ENCODE peak calls at places on chromosomes 12 and 14, in eight cellular contexts. One of them, this sample, is unnamed. For H3K4me1 and H3K9me3, the result is how much of the 10 kb centered on the place peaks cover.

GRCh38 chr12:103495783-103496456 is at the start of gene C12orf42:
- DNase-seq in right lobe of liver: peak
- DNase-seq in K562: peak
- DNase-seq in ovary: no peak
- DNase-seq in left ventricle myocardium inferior: no peak
- DNase-seq in fibroblast of lung: peak
- DNase-seq in body of pancreas: no peak
- DNase-seq in neural progenitor cell: peak
- DNase-seq in this sample: peak

GRCh38 chr12:26471560-26471959 is 276.2 kb downstream of the SSPN start:
- DNase-seq in right lobe of liver: no peak
- DNase-seq in K562: no peak
- DNase-seq in ovary: no peak
- DNase-seq in left ventricle myocardium inferior: no peak
- DNase-seq in fibroblast of lung: peak
- DNase-seq in body of pancreas: no peak
- DNase-seq in neural progenitor cell: no peak
- DNase-seq in this sample: no peak

GRCh38 chr12:51118706-51119105 is 35.3 kb upstream of the CSRNP2 start:
- DNase-seq in right lobe of liver: no peak
- DNase-seq in K562: no peak
- DNase-seq in ovary: no peak
- DNase-seq in left ventricle myocardium inferior: no peak
- DNase-seq in fibroblast of lung: no peak
- DNase-seq in body of pancreas: no peak
- DNase-seq in neural progenitor cell: no peak
- DNase-seq in this sample: no peak

GRCh38 chr12:13257356-13257875 is 60.9 kb downstream of the EMP1 start:
- DNase-seq in right lobe of liver: no peak
- DNase-seq in K562: no peak
- DNase-seq in ovary: no peak
- DNase-seq in left ventricle myocardium inferior: no peak
- DNase-seq in fibroblast of lung: no peak
- DNase-seq in body of pancreas: no peak
- DNase-seq in neural progenitor cell: no peak
- DNase-seq in this sample: no peak

GRCh38 chr12:84313326-84313675 is 599.3 kb downstream of the SLC6A15 start:
- DNase-seq in right lobe of liver: no peak
- DNase-seq in K562: no peak
- DNase-seq in ovary: no peak
- DNase-seq in left ventricle myocardium inferior: no peak
- DNase-seq in fibroblast of lung: no peak
- DNase-seq in body of pancreas: no peak
- DNase-seq in neural progenitor cell: no peak
- DNase-seq in this sample: no peak

GRCh38 chr12:25950329-25951115 is 8.0 kb upstream of the RASSF8 start:
- DNase-seq in right lobe of liver: no peak
- DNase-seq in K562: no peak
- DNase-seq in ovary: no peak
- DNase-seq in left ventricle myocardium inferior: no peak
- DNase-seq in fibroblast of lung: no peak
- DNase-seq in body of pancreas: no peak
- DNase-seq in neural progenitor cell: no peak
- DNase-seq in this sample: no peak

GRCh38 chr12:87217486-87217885 is 811.7 kb downstream of the C12orf50 start:
- DNase-seq in right lobe of liver: no peak
- DNase-seq in K562: no peak
- DNase-seq in ovary: no peak
- DNase-seq in left ventricle myocardium inferior: no peak
- DNase-seq in fibroblast of lung: peak
- DNase-seq in body of pancreas: no peak
- DNase-seq in neural progenitor cell: no peak
- DNase-seq in this sample: no peak

GRCh38 chr14:22900088-22900799 is 17.2 kb downstream of the REM2 start:
- DNase-seq in right lobe of liver: no peak
- DNase-seq in K562: peak
- DNase-seq in ovary: no peak
- DNase-seq in left ventricle myocardium inferior: no peak
- DNase-seq in fibroblast of lung: peak
- DNase-seq in body of pancreas: no peak
- DNase-seq in neural progenitor cell: peak
- DNase-seq in this sample: peak

GRCh38 chr12:113130457-113131135 is 5.0 kb downstream of the RASAL1 start:
- DNase-seq in right lobe of liver: no peak
- DNase-seq in K562: peak
- DNase-seq in ovary: no peak
- DNase-seq in left ventricle myocardium inferior: no peak
- DNase-seq in fibroblast of lung: no peak
- DNase-seq in body of pancreas: no peak
- DNase-seq in neural progenitor cell: peak
- DNase-seq in this sample: peak

GRCh38 chr14:101120636-101121398 is 217.3 kb upstream of the RTL1 start:
- DNase-seq in right lobe of liver: peak
- DNase-seq in K562: no peak
- DNase-seq in ovary: peak
- DNase-seq in left ventricle myocardium inferior: peak
- DNase-seq in fibroblast of lung: no peak
- DNase-seq in body of pancreas: no peak
- DNase-seq in neural progenitor cell: no peak
- DNase-seq in this sample: no peak

GRCh38 chr12:2301531-2302461 is 249.0 kb downstream of the CACNA1C start:
- DNase-seq in right lobe of liver: no peak
- DNase-seq in K562: no peak
- DNase-seq in ovary: peak
- DNase-seq in left ventricle myocardium inferior: peak
- DNase-seq in fibroblast of lung: peak
- DNase-seq in body of pancreas: no peak
- DNase-seq in neural progenitor cell: no peak
- DNase-seq in this sample: no peak

GRCh38 chr12:13208533-13209278 is 12.2 kb downstream of the EMP1 start:
- DNase-seq in right lobe of liver: no peak
- DNase-seq in K562: peak
- DNase-seq in ovary: no peak
- DNase-seq in left ventricle myocardium inferior: no peak
- DNase-seq in fibroblast of lung: peak
- DNase-seq in body of pancreas: no peak
- DNase-seq in neural progenitor cell: peak
- DNase-seq in this sample: no peak

GRCh38 chr12:26156201-26156871 is 31.5 kb upstream of the BHLHE41 start:
- DNase-seq in right lobe of liver: no peak
- DNase-seq in K562: no peak
- DNase-seq in ovary: no peak
- DNase-seq in left ventricle myocardium inferior: no peak
- DNase-seq in fibroblast of lung: no peak
- DNase-seq in body of pancreas: no peak
- DNase-seq in neural progenitor cell: no peak
- DNase-seq in this sample: no peak

GRCh38 chr14:71591929-71592328 is 340.3 kb upstream of the RGS6 start:
- DNase-seq in right lobe of liver: no peak
- DNase-seq in K562: no peak
- DNase-seq in ovary: no peak
- DNase-seq in left ventricle myocardium inferior: no peak
- DNase-seq in fibroblast of lung: peak
- DNase-seq in body of pancreas: no peak
- DNase-seq in neural progenitor cell: no peak
- DNase-seq in this sample: no peak

GRCh38 chr14:91233936-91234790 is 10.3 kb downstream of the GPR68 start:
- DNase-seq in right lobe of liver: no peak
- DNase-seq in K562: no peak
- DNase-seq in ovary: no peak
- DNase-seq in left ventricle myocardium inferior: no peak
- DNase-seq in fibroblast of lung: no peak
- DNase-seq in body of pancreas: no peak
- DNase-seq in neural progenitor cell: no peak
- DNase-seq in this sample: no peak

GRCh38 chr12:114479831-114480230 is 73.9 kb upstream of the TBX5 start:
- DNase-seq in right lobe of liver: no peak
- DNase-seq in K562: no peak
- DNase-seq in ovary: no peak
- DNase-seq in left ventricle myocardium inferior: no peak
- DNase-seq in fibroblast of lung: no peak
- DNase-seq in body of pancreas: no peak
- DNase-seq in neural progenitor cell: peak
- DNase-seq in this sample: no peak

GRCh38 chr12:60644076-60644475 is 1048.2 kb downstream of the SLC16A7 start:
- DNase-seq in right lobe of liver: no peak
- DNase-seq in K562: no peak
- DNase-seq in ovary: no peak
- DNase-seq in left ventricle myocardium inferior: no peak
- DNase-seq in fibroblast of lung: no peak
- DNase-seq in body of pancreas: no peak
- DNase-seq in neural progenitor cell: peak
- DNase-seq in this sample: no peak

GRCh38 chr12:21334100-21334499 is 617 bp downstream of the SLCO1A2 start:
- DNase-seq in right lobe of liver: no peak
- DNase-seq in K562: no peak
- DNase-seq in ovary: no peak
- DNase-seq in left ventricle myocardium inferior: no peak
- DNase-seq in fibroblast of lung: no peak
- DNase-seq in body of pancreas: no peak
- DNase-seq in neural progenitor cell: no peak
- DNase-seq in this sample: no peak

GRCh38 chr12:95424271-95424994 is 49.5 kb upstream of the METAP2 start:
- DNase-seq in right lobe of liver: no peak
- DNase-seq in K562: no peak
- DNase-seq in ovary: no peak
- DNase-seq in left ventricle myocardium inferior: no peak
- DNase-seq in fibroblast of lung: no peak
- DNase-seq in body of pancreas: peak
- DNase-seq in neural progenitor cell: no peak
- DNase-seq in this sample: no peak

GRCh38 chr12:6684609-6685008 is 4.6 kb downstream of the ZNF384 start:
- DNase-seq in right lobe of liver: no peak
- DNase-seq in K562: peak
- DNase-seq in ovary: no peak
- DNase-seq in left ventricle myocardium inferior: no peak
- DNase-seq in fibroblast of lung: peak
- DNase-seq in body of pancreas: no peak
- DNase-seq in neural progenitor cell: peak
- DNase-seq in this sample: peak

GRCh38 chr12:6691473-6691872 is 2.3 kb upstream of the ZNF384 start:
- DNase-seq in right lobe of liver: no peak
- DNase-seq in K562: no peak
- DNase-seq in ovary: no peak
- DNase-seq in left ventricle myocardium inferior: no peak
- DNase-seq in fibroblast of lung: no peak
- DNase-seq in body of pancreas: no peak
- DNase-seq in neural progenitor cell: no peak
- DNase-seq in this sample: no peak

GRCh38 chr12:6688543-6688999 is 604 bp downstream of the ZNF384 start:
- DNase-seq in right lobe of liver: peak
- DNase-seq in K562: no peak
- DNase-seq in ovary: peak
- DNase-seq in left ventricle myocardium inferior: no peak
- DNase-seq in fibroblast of lung: no peak
- DNase-seq in body of pancreas: peak
- DNase-seq in neural progenitor cell: no peak
- DNase-seq in this sample: peak

GRCh38 chr12:6689000-6689882 is at the start of gene ZNF384:
- DNase-seq in right lobe of liver: peak
- DNase-seq in K562: peak
- DNase-seq in ovary: peak
- DNase-seq in left ventricle myocardium inferior: peak
- DNase-seq in fibroblast of lung: peak
- DNase-seq in body of pancreas: peak
- DNase-seq in neural progenitor cell: peak
- DNase-seq in this sample: peak

DNA sequence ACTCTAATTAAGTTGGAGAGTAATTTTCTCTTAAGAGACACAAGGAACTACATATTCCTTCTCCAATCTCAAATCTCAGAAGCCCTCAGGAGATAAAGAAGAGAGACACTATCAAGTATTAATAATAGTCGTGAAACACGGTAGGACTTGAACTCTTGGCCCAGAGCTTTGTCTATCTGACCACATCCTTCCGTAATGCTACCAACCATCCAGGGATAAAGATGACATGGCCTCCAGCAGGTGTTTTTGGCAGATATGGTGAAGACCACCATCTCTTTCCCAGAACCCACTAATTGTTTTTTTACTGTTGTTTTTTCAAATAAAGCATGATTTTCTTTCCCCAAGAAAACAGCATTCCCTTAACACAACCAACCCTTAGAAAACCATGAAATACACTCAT is 3.4 kb downstream of the ZNF384 start:
- DNase-seq in right lobe of liver: no peak
- DNase-seq in K562: no peak
- DNase-seq in ovary: no peak
- DNase-seq in left ventricle myocardium inferior: no peak
- DNase-seq in fibroblast of lung: no peak
- DNase-seq in body of pancreas: no peak
- DNase-seq in neural progenitor cell: no peak
- DNase-seq in this sample: no peak
- H3K4me1 ChIP-seq in right lobe of liver: under half
- H3K4me1 ChIP-seq in K562: under half
- H3K4me1 ChIP-seq in ovary: under half
- H3K4me1 ChIP-seq in left ventricle myocardium inferior: under half
- H3K4me1 ChIP-seq in fibroblast of lung: under half
- H3K4me1 ChIP-seq in body of pancreas: under half
- H3K4me1 ChIP-seq in neural progenitor cell: under half
- H3K4me1 ChIP-seq in this sample: under half

GRCh38 chr12:46351138-46351537 is 21.4 kb downstream of the SLC38A2 start:
- DNase-seq in right lobe of liver: no peak
- DNase-seq in K562: no peak
- DNase-seq in ovary: no peak
- DNase-seq in left ventricle myocardium inferior: no peak
- DNase-seq in fibroblast of lung: no peak
- DNase-seq in body of pancreas: no peak
- DNase-seq in neural progenitor cell: no peak
- DNase-seq in this sample: no peak
- H3K4me3 ChIP-seq in right lobe of liver: no peak
- H3K4me3 ChIP-seq in K562: no peak
- H3K4me3 ChIP-seq in ovary: no peak
- H3K4me3 ChIP-seq in left ventricle myocardium inferior: no peak
- H3K4me3 ChIP-seq in fibroblast of lung: no peak
- H3K4me3 ChIP-seq in body of pancreas: no peak
- H3K4me3 ChIP-seq in neural progenitor cell: no peak
- H3K4me3 ChIP-seq in this sample: no peak

GRCh38 chr14:25298238-25298637 is 248.3 kb upstream of the STXBP6 start:
- DNase-seq in right lobe of liver: no peak
- DNase-seq in K562: no peak
- DNase-seq in ovary: no peak
- DNase-seq in left ventricle myocardium inferior: no peak
- DNase-seq in fibroblast of lung: no peak
- DNase-seq in body of pancreas: no peak
- DNase-seq in neural progenitor cell: no peak
- DNase-seq in this sample: no peak
- H3K9me3 ChIP-seq in right lobe of liver: under half
- H3K9me3 ChIP-seq in K562: under half
- H3K9me3 ChIP-seq in ovary: under half
- H3K9me3 ChIP-seq in left ventricle myocardium inferior: under half
- H3K9me3 ChIP-seq in fibroblast of lung: under half
- H3K9me3 ChIP-seq in body of pancreas: under half
- H3K9me3 ChIP-seq in neural progenitor cell: under half
- H3K9me3 ChIP-seq in this sample: under half

DNA sequence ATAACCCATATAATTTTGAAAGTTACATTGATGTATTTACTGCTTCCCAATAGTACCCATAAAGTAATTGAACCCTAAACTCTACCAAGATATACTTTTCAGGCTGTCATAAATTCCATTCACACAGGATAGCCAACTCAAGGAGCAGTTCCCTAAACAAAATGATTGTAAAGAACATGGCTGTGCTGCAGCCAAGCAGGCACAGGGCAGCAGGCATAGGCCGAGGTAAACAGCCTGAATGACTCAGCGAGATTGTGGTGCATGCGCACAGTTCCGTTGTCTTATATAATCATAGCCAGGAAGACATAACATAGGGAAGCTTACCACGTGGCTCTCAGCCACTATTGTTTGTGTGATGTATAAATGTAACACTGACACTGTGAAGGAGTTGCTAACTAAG is 344.9 kb downstream of the FSCB start:
- DNase-seq in right lobe of liver: no peak
- DNase-seq in K562: peak
- DNase-seq in ovary: no peak
- DNase-seq in left ventricle myocardium inferior: no peak
- DNase-seq in fibroblast of lung: no peak
- DNase-seq in body of pancreas: no peak
- DNase-seq in neural progenitor cell: no peak
- DNase-seq in this sample: no peak
- H3K4me1 ChIP-seq in right lobe of liver: under half
- H3K4me1 ChIP-seq in K562: under half
- H3K4me1 ChIP-seq in ovary: under half
- H3K4me1 ChIP-seq in left ventricle myocardium inferior: under half
- H3K4me1 ChIP-seq in fibroblast of lung: under half
- H3K4me1 ChIP-seq in body of pancreas: under half
- H3K4me1 ChIP-seq in neural progenitor cell: under half
- H3K4me1 ChIP-seq in this sample: under half